ENCODE peak calls at places on chromosomes 4 and X, in five cellular contexts. X, W, H, S and R are unnamed samples.

GRCh38 chr4:103272174-103272573 is 74.0 kb upstream of the CENPE start:
- DNase-seq in X (no peak), W (no peak), H (no peak), S (no peak), R (no peak)

GRCh38 chr4:80265571-80266266 is 745 bp upstream of the FGF5 start:
- DNase-seq in X (no peak), W (no peak), H (no peak), S (peak), R (peak)

GRCh38 chr4:120007171-120007894 is 59.3 kb downstream of the MAD2L1 start:
- DNase-seq in X (no peak), W (peak), H (no peak), S (peak), R (no peak)

GRCh38 chr4:99405433-99406115 is 29.6 kb downstream of the ADH7 start:
- DNase-seq in X (peak), W (no peak), H (no peak), S (peak), R (peak)

GRCh38 chrX:16207631-16208030 is 40.4 kb downstream of the MAGEB17 start:
- DNase-seq in X (no peak), W (no peak), H (no peak), S (no peak), R (no peak)

GRCh38 chr4:48133668-48134444 is at the start of gene TXK:
- DNase-seq in X (no peak), W (no peak), H (no peak), S (no peak), R (no peak)

GRCh38 chr4:44415251-44415650 is 33.4 kb downstream of the KCTD8 start:
- DNase-seq in X (no peak), W (no peak), H (no peak), S (no peak), R (no peak)

GRCh38 chr4:108559067-108559793 is 61.1 kb upstream of the RPL34 start:
- DNase-seq in X (no peak), W (no peak), H (no peak), S (no peak), R (no peak)

GRCh38 chr4:53478671-53479456 is 101.4 kb downstream of the FIP1L1 start:
- DNase-seq in X (no peak), W (peak), H (no peak), S (peak), R (no peak)

GRCh38 chrX:67604979-67605703 is 61.3 kb downstream of the AR start:
- DNase-seq in X (no peak), W (peak), H (no peak), S (peak), R (no peak)

GRCh38 chrX:19695884-19696283 is 180.6 kb upstream of the MAP3K15 start:
- DNase-seq in X (no peak), W (no peak), H (no peak), S (no peak), R (no peak)

GRCh38 chr4:19455850-19456602 is 795.7 kb upstream of the SLIT2 start:
- DNase-seq in X (no peak), W (no peak), H (no peak), S (no peak), R (no peak)

GRCh38 chr4:109169160-109169559 is 133.3 kb downstream of the COL25A1 start:
- DNase-seq in X (no peak), W (no peak), H (no peak), S (no peak), R (no peak)

GRCh38 chr4:161696957-161697356 is 466.8 kb downstream of the FSTL5 start:
- DNase-seq in X (no peak), W (no peak), H (no peak), S (no peak), R (no peak)

GRCh38 chr4:99457270-99457669 is 22.1 kb upstream of the ADH7 start:
- DNase-seq in X (no peak), W (no peak), H (no peak), S (no peak), R (no peak)

GRCh38 chr4:184843984-184844554 is 18.3 kb upstream of the ACSL1 start:
- DNase-seq in X (no peak), W (no peak), H (no peak), S (no peak), R (no peak)

GRCh38 chr4:122003335-122003734 is 51.5 kb upstream of the TRPC3 start:
- DNase-seq in X (no peak), W (no peak), H (no peak), S (no peak), R (peak)

GRCh38 chrX:41313419-41313818 is 20.5 kb upstream of the DDX3X start:
- DNase-seq in X (no peak), W (no peak), H (no peak), S (peak), R (no peak)

GRCh38 chrX:45295587-45295986 is 94.9 kb upstream of the DIPK2B start:
- DNase-seq in X (no peak), W (peak), H (no peak), S (peak), R (peak)

GRCh38 chrX:16204538-16204937 is 37.3 kb downstream of the MAGEB17 start:
- DNase-seq in X (no peak), W (no peak), H (no peak), S (no peak), R (no peak)

GRCh38 chr4:74536557-74536956 is 91.6 kb downstream of the AREG start:
- DNase-seq in X (no peak), W (no peak), H (no peak), S (no peak), R (no peak)
- TF ChIP-seq CTCF in X (no peak), W (no peak), H (no peak), S (peak), R (no peak)

DNA sequence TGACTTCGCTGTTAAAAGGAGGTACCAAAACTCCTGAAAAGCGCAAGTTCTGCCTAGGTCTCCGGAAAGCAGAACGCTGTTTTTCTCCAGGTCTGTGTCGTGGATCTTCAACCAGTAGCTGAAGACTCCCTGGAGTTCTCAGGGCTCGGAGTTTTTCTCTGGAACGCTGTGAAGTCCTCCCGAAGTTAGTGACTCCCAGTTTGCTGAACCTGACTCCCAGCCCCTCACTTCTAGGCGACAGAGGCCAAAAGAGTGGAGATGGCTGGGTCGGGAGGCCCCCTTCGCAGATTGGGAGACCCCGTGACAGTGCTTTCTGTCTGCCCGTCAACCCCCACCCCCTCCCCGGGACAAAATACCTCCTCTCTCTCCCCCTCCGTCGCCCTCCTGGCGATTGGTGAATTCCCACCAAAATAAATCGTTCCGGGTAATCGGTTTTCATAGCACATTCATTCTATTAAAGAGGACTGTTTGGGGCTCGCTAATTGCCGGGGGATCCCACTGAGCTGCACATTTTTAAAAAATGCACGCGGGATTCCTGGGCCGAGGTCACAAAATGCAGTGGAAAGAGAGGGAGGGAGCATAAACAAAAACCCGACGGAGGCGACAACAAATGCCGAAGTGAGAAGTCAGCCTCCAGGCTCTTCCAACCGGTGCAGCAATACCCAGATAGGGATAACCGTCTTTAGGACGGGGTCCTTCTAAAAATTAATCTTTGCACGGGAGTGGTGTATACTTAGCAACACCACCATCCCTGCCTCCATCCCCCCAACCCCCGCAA is 4.0 kb upstream of the MSX1 start:
- DNase-seq in X (peak), W (no peak), H (peak), S (no peak), R (no peak)
- TF ChIP-seq CTCF in X (no peak), W (no peak), H (no peak), S (no peak), R (no peak)

DNA sequence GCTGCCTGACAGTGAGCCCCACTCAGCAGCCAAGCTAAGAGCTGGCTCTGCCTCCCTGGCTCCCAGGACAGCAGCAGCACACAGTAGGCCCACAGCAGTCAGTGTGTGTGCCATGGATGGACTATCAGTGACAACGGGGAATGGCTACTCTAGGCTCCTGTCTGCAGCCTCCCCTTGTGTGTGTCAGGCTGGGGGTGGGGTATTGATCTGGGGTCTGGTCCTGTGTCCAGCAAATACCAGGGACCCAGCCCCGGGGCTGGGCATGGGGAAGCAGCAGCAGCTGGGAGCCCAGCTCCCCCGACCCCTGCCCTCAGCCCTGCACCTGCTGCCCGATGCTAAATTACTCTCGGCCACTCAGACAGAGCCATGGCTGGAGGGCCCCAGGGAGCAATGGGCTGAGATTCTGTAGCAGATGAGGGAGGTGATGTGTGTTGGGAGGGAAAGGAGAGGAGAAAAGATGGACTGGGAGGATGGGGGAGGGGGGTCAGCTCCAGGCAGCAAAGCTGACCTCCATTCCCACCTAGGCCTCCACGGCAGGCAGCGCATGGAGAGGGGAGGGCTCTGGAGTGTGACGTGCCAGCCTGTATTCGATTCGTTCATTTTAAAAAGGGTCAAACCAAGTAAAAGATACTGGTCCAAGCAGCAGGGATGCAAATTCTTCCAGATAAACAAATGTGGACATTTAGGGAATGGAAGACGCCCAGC is 61.3 kb upstream of the CRMP1 start:
- DNase-seq in X (no peak), W (no peak), H (no peak), S (no peak), R (no peak)
- TF ChIP-seq CTCF in X (no peak), W (no peak), H (no peak), S (no peak), R (no peak)

DNA sequence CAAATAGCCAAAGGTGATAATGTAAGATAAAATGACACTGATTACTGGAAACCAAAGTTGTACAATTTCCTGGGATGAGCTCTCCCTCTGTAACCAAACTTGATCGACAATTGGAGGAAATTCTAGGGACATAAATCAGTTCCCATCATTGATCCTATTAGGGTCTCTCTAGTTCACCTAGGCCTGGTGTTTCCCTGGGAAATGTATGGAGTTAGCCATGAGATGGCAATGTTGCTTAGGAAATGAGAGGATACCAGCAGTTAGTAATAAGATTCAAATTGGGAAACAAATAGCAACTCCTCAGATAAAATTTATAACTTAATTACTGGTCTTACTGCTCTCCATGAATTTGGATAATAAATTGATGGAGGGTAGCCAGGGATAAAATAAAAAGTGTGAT is 52.2 kb downstream of the SPATA18 start:
- DNase-seq in X (no peak), W (no peak), H (no peak), S (no peak), R (no peak)
- TF ChIP-seq CTCF in X (no peak), W (peak), H (no peak), S (peak), R (peak)